ENCODE peak calls at places on chromosomes 7 and 10, in seven cellular contexts. J is IMR-90, Z is keratinocyte, Y is psoas muscle, S is A673, B is neural progenitor cell, Q is body of pancreas. W is an unnamed sample.

GRCh38 chr7:95901006-95901405 is 128.7 kb downstream of the DYNC1I1 start:
- DNase-seq in J (no peak), Z (no peak), Y (no peak), S (no peak), B (no peak), Q (no peak), W (no peak)

GRCh38 chr10:116477989-116478615 is 50.5 kb downstream of the PNLIPRP3 start:
- DNase-seq in J (no peak), Z (no peak), Y (no peak), S (no peak), B (no peak), Q (no peak), W (no peak)

GRCh38 chr7:114082567-114082933 is 163.7 kb upstream of the PPP1R3A start:
- DNase-seq in J (no peak), Z (no peak), Y (no peak), S (peak; percentile 2), B (no peak), Q (no peak), W (no peak)

GRCh38 chr10:62919776-62920175 is 103.6 kb upstream of the EGR2 start:
- DNase-seq in J (no peak), Z (peak; percentile 30), Y (no peak), S (no peak), B (no peak), Q (no peak), W (no peak)

GRCh38 chr7:87715511-87715910 is 87.3 kb downstream of the RUNDC3B start:
- DNase-seq in J (no peak), Z (no peak), Y (no peak), S (no peak), B (no peak), Q (no peak), W (no peak)

GRCh38 chr7:137342340-137342739 is 1.2 kb downstream of the PTN start:
- DNase-seq in J (peak; percentile 49), Z (no peak), Y (no peak), S (no peak), B (no peak), Q (no peak), W (no peak)

GRCh38 chr10:28681345-28681763 is 4.0 kb downstream of the BAMBI start:
- DNase-seq in J (no peak), Z (no peak), Y (no peak), S (no peak), B (no peak), Q (no peak), W (no peak)

GRCh38 chr10:106935978-106936451 is 228.5 kb downstream of the SORCS1 start:
- DNase-seq in J (no peak), Z (no peak), Y (no peak), S (peak; percentile 54), B (no peak), Q (peak; percentile 29), W (no peak)

GRCh38 chr10:110311357-110311949 is 6.7 kb upstream of the SMNDC1 start:
- DNase-seq in J (peak; percentile 70), Z (no peak), Y (no peak), S (peak; percentile 86), B (peak; percentile 82), Q (peak; percentile 67), W (no peak)

GRCh38 chr7:37908221-37908788 is 8.3 kb downstream of the SFRP4 start:
- DNase-seq in J (peak; percentile 26), Z (no peak), Y (no peak), S (no peak), B (no peak), Q (no peak), W (peak; percentile 77)

GRCh38 chr10:11113156-11113555 is 95.5 kb downstream of the CELF2 start:
- DNase-seq in J (no peak), Z (no peak), Y (no peak), S (no peak), B (no peak), Q (peak; percentile 5), W (no peak)

GRCh38 chr7:99407849-99408346 is 499 bp downstream of the PDAP1 start:
- DNase-seq in J (peak; percentile 86), Z (no peak), Y (peak; percentile 78), S (peak; percentile 37), B (peak; percentile 56), Q (peak; percentile 59), W (peak; percentile 28)

DNA sequence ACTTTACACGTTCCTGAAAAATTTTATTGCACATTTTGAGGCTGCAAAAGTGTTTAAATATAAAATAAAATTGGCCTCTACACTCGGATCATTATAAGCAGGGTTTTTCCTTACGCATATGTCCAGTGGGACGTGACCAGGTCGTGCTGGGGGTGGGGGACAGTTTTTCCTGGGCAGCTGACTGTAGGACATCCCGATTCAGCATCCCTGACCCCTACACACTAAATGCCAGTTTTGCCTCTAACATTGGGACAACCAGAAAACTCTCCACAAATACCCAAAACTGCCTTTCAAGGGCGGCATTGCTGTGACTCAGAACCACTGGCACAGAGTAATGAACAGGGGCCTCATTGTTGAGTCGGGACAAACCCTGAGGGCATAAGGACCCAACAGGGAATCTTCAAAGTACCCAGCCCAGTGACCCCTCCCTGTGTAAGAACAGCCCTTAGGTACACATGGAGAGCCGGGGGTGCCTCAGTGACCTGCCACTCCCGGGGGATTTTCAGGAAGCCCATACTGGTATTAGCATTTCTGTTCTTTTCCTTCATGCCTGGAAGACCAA is 170.6 kb downstream of the ARHGAP21 start:
- DNase-seq in J (no peak), Z (no peak), Y (no peak), S (no peak), B (no peak), Q (no peak), W (no peak)
- TF ChIP-seq CTCF in J (no peak), Z (no peak), Y (no peak), S (no peak), B (no peak), Q (no peak), W (no peak)

GRCh38 chr7:40105879-40106473 is 28.4 kb downstream of the MPLKIP start:
- DNase-seq in J (peak; percentile 10), Z (no peak), Y (no peak), S (no peak), B (no peak), Q (no peak), W (no peak)
- H3K4me3 ChIP-seq in J (no peak overlapping the region), Z (no peak overlapping the region), Y (no peak overlapping the region), S (no peak overlapping the region), B (no peak overlapping the region), Q (no peak overlapping the region), W (no peak overlapping the region)

GRCh38 chr10:42941790-42942189 is 135.1 kb upstream of the RET start:
- DNase-seq in J (no peak), Z (no peak), Y (no peak), S (no peak), B (no peak), Q (no peak), W (no peak)

GRCh38 chr10:42941245-42941644 is 135.6 kb upstream of the RET start:
- DNase-seq in J (no peak), Z (no peak), Y (no peak), S (no peak), B (no peak), Q (no peak), W (no peak)

GRCh38 chr10:42940487-42941157 is 136.2 kb upstream of the RET start:
- DNase-seq in J (no peak), Z (no peak), Y (no peak), S (no peak), B (no peak), Q (no peak), W (no peak)

GRCh38 chr10:42942279-42942932 is 134.5 kb upstream of the RET start:
- DNase-seq in J (no peak), Z (no peak), Y (no peak), S (no peak), B (no peak), Q (no peak), W (no peak)

GRCh38 chr10:42943025-42943818 is 133.6 kb upstream of the RET start:
- DNase-seq in J (no peak), Z (no peak), Y (no peak), S (no peak), B (no peak), Q (no peak), W (no peak)
- H3K36me3 ChIP-seq in J (no peaks in the 10 kb centered on the region), Z (no peaks in the 10 kb centered on the region), Y (no peaks in the 10 kb centered on the region), S (no peaks in the 10 kb centered on the region), B (no peaks in the 10 kb centered on the region), Q (no peaks in the 10 kb centered on the region), W (no peaks in the 10 kb centered on the region)

DNA sequence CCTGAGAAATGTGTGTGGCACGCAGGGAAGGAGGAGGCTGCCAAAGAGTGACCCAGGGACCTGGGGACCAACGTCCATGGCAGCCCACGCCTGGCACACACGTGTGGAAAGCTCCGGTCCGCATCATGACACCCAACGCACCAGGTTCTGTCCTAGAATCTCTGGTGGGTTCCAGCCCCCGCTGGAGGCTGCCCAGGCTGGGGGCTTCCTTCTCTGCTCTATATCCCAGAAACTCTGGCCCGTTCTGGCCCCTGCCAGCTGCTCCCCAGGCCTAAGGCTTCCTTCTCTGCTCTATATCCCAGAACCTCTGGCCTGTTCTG is 261.8 kb downstream of the ELFN1 start:
- DNase-seq in J (no peak), Z (no peak), Y (no peak), S (no peak), B (no peak), Q (no peak), W (no peak)
- TF ChIP-seq CTCF in J (no peak), Z (no peak), Y (no peak), S (no peak), B (no peak), Q (no peak), W (no peak)

GRCh38 chr10:79398642-79399041 is 46.8 kb downstream of the ZCCHC24 start:
- DNase-seq in J (no peak), Z (no peak), Y (no peak), S (no peak), B (no peak), Q (no peak), W (no peak)
- H3K4me3 ChIP-seq in J (no peak overlapping the region), Z (no peak overlapping the region), Y (no peak overlapping the region), S (no peak overlapping the region), B (no peak overlapping the region), Q (no peak overlapping the region), W (no peak overlapping the region)

DNA sequence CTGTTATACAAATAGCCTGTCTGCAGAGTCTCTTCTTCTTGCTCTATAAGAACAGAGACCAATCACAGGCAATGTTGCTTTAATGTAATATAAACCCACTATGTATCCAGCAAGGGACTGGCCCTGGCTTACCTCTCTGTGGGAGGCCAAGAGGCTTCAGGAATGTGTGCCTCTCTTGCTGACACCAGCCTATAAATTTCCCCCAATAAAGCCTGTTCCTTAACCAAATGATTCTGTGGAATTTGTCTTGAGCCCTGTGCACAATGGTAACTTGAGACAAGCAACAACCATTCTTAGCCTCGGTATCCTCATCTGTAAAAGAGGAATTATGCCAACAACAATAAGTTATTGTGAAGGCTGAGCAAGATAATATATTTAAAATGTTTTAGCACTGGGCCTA is 563.7 kb downstream of the GRM8 start:
- DNase-seq in J (no peak), Z (no peak), Y (no peak), S (peak; percentile 76), B (peak; percentile 75), Q (no peak), W (no peak)
- H3K36me3 ChIP-seq in J (no peaks in the 10 kb centered on the region), Z (no peaks in the 10 kb centered on the region), Y (no peaks in the 10 kb centered on the region), S (no peaks in the 10 kb centered on the region), B (no peaks in the 10 kb centered on the region), Q (no peaks in the 10 kb centered on the region), W (no peaks in the 10 kb centered on the region)